ENCODE peak calls at places on chromosomes 3 and 15, in four cellular contexts. A, T, H and Y are unnamed samples.

GRCh38 chr3:55000546-55000945 is 72.7 kb upstream of the LRTM1 start:
- DNase-seq in T (no peak), A (no peak), H (no peak), Y (no peak)

GRCh38 chr3:123688241-123688747 is 103.4 kb upstream of the HACD2 start:
- DNase-seq in H (no peak), A (no peak), T (no peak), Y (no peak)

GRCh38 chr3:108757404-108757982 is at the start of gene RETNLB:
- DNase-seq in T (no peak), A (no peak), H (no peak), Y (no peak)

GRCh38 chr3:13308406-13308805 is 111.7 kb downstream of the NUP210 start:
- DNase-seq in A (peak; percentile 68), H (peak; percentile 66), T (no peak), Y (no peak)

GRCh38 chr3:31832576-31832975 is 148.5 kb downstream of the OSBPL10 start:
- DNase-seq in T (no peak), A (no peak), H (no peak), Y (no peak)

GRCh38 chr3:183745300-183746098 is 47.9 kb downstream of the YEATS2 start:
- DNase-seq in H (no peak), T (no peak), A (no peak), Y (no peak)

GRCh38 chr3:178672263-178672662 is 136.0 kb downstream of the KCNMB2 start:
- DNase-seq in T (no peak), A (no peak), H (no peak), Y (no peak)

GRCh38 chr3:150771600-150771999 is 8.6 kb upstream of the SIAH2 start:
- DNase-seq in T (no peak), A (no peak), H (no peak), Y (no peak)

GRCh38 chr15:59300618-59301139 is 72.0 kb downstream of the MYO1E start:
- DNase-seq in A (no peak), T (no peak), H (no peak), Y (no peak)

GRCh38 chr3:5554245-5554747 is 366.8 kb downstream of the EDEM1 start:
- DNase-seq in H (no peak), T (no peak), A (no peak), Y (no peak)

GRCh38 chr3:120163023-120163422 is 68.8 kb upstream of the GSK3B start:
- DNase-seq in H (no peak), A (no peak), T (no peak), Y (no peak)

GRCh38 chr3:46923559-46924350 is 46.2 kb downstream of the PTH1R start:
- DNase-seq in H (peak; percentile 85), A (no peak), T (no peak), Y (no peak)

GRCh38 chr3:12462159-12462962 is 21.9 kb upstream of the TSEN2 start:
- DNase-seq in A (no peak), H (no peak), T (no peak), Y (no peak)

GRCh38 chr3:39267631-39268553 is 11.9 kb downstream of the CX3CR1 start:
- DNase-seq in H (no peak), T (no peak), A (no peak), Y (no peak)

GRCh38 chr3:38644016-38644661 is 5.3 kb downstream of the SCN5A start:
- DNase-seq in A (peak; percentile 2), T (no peak), H (peak; percentile 41), Y (no peak)

GRCh38 chr3:39809181-39809994 is at the start of gene MYRIP:
- DNase-seq in H (peak; percentile 84), A (peak; percentile 50), T (peak; percentile 63), Y (no peak)

GRCh38 chr15:40512440-40512839 is 41.7 kb downstream of the CHST14 start:
- DNase-seq in H (no peak), T (no peak), A (no peak), Y (no peak)

DNA sequence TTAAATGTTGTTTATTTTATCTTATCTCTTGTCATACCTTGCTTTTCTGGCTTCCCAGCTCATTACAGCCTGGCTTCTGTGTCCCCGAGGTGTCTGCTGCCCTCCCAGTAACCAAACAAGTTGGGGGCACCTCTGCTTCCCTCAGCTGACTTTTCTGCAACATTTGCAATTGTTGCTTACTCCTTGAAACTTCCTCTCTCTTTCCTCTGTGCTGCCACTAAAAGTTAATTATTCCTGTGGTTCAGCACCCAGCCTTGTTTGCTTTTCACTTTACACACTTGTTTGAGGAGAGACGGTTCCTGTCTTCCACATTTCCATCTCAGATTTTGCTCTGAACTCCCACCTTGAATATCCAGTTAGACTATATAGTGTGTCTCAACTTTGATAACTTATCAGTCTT is 21.5 kb downstream of the MCTP2 start:
- DNase-seq in T (no peak), H (no peak), A (no peak), Y (no peak)
- H3K27ac ChIP-seq in T (no peak overlapping the region), H (no peak overlapping the region), A (no peak overlapping the region), Y (no peak overlapping the region)

GRCh38 chr15:56759450-56759845 is 26.1 kb upstream of the ZNF280D start:
- DNase-seq in A (no peak), T (peak; percentile 43), H (no peak), Y (peak; percentile 33)
- H3K4me3 ChIP-seq in A (no peak overlapping the region), T (no peak overlapping the region), H (no peak overlapping the region), Y (no peak overlapping the region)

GRCh38 chr15:32982001-32982400 is 212.5 kb downstream of the FMN1 start:
- DNase-seq in T (no peak), A (no peak), H (no peak), Y (no peak)

GRCh38 chr15:32981536-32981935 is 213.0 kb downstream of the FMN1 start:
- DNase-seq in T (no peak), A (no peak), H (no peak), Y (no peak)

GRCh38 chr15:32983679-32984078 is 210.8 kb downstream of the FMN1 start:
- DNase-seq in T (no peak), H (no peak), A (no peak), Y (no peak)

GRCh38 chr15:32974691-32975090 is 219.8 kb downstream of the FMN1 start:
- DNase-seq in A (no peak), T (no peak), H (no peak), Y (no peak)

DNA sequence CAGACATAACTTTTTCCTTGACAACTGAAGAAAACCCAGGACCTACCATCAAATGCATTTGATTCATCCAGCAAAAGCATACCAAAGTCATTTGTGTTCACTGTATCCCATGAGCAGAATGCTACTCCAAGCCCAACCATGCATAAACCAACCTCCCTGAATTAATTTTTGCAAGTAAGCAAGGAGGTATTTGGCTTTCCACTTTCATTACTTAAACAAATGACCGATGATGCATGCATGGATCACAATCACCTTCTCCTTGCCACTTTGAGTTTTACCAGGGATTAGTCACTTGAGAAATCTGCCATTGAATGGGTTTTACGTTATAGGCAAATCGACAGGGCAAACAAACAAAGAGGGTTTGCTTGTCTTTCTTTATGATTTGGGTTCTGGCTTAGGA is 214.8 kb downstream of the FMN1 start:
- DNase-seq in A (no peak), H (no peak), T (no peak), Y (no peak)
- H3K27ac ChIP-seq in A (no peak overlapping the region), H (no peak overlapping the region), T (no peak overlapping the region), Y (no peak overlapping the region)

GRCh38 chr15:100307241-100307855 is 34.4 kb downstream of the ADAMTS17 start:
- DNase-seq in T (no peak), H (no peak), A (no peak), Y (no peak)

GRCh38 chr15:100310511-100310910 is 31.3 kb downstream of the ADAMTS17 start:
- DNase-seq in H (no peak), T (no peak), A (no peak), Y (no peak)

GRCh38 chr15:100309109-100309983 is 32.4 kb downstream of the ADAMTS17 start:
- DNase-seq in A (no peak), H (no peak), T (no peak), Y (no peak)

GRCh38 chr15:100309984-100310291 is 31.8 kb downstream of the ADAMTS17 start:
- DNase-seq in T (no peak), A (no peak), H (no peak), Y (no peak)

GRCh38 chr15:100308222-100309007 is 33.4 kb downstream of the ADAMTS17 start:
- DNase-seq in A (no peak), H (no peak), T (peak; percentile 22), Y (no peak)
- H3K4me3 ChIP-seq in A (no peak overlapping the region), H (no peak overlapping the region), T (no peak overlapping the region), Y (no peak overlapping the region)

GRCh38 chr3:177594096-177594495 is 396.8 kb upstream of the TBL1XR1 start:
- DNase-seq in T (no peak), H (no peak), A (no peak), Y (no peak)

GRCh38 chr3:177589041-177589650 is 391.9 kb upstream of the TBL1XR1 start:
- DNase-seq in A (no peak), H (no peak), T (no peak), Y (no peak)

GRCh38 chr3:177590826-177591225 is 393.5 kb upstream of the TBL1XR1 start:
- DNase-seq in T (no peak), H (no peak), A (no peak), Y (no peak)

GRCh38 chr3:177589921-177590336 is 392.6 kb upstream of the TBL1XR1 start:
- DNase-seq in H (no peak), A (no peak), T (no peak), Y (peak; percentile 30)

GRCh38 chr3:177591371-177591770 is 394.1 kb upstream of the TBL1XR1 start:
- DNase-seq in H (no peak), T (no peak), A (no peak), Y (peak; percentile 42)
- H3K27ac ChIP-seq in H (no peak overlapping the region), T (peak overlapping the region; percentile 52), A (peak overlapping the region; percentile 82), Y (peak overlapping the region; percentile 48)